ENCODE peak calls at places on chromosomes 2 and 18, in four cellular contexts. V is HuH-7.5, T is Peyer's patch, X is nucleus accumbens. P is an unnamed sample.

GRCh38 chr2:163469561-163469962 is 266.2 kb downstream of the FIGN start:
- DNase-seq in T (no peak), V (no peak), X (no peak), P (no peak)

GRCh38 chr2:240996834-240997140 is 1.6 kb upstream of the SNED1 start:
- DNase-seq in V (no peak), X (no peak), T (peak), P (no peak)

GRCh38 chr18:79714531-79715240 is 35.1 kb downstream of the CTDP1 start:
- DNase-seq in V (no peak), T (no peak), X (no peak), P (no peak)

GRCh38 chr2:67076265-67076664 is 320.9 kb upstream of the ETAA1 start:
- DNase-seq in V (no peak), X (no peak), T (no peak), P (no peak)

GRCh38 chr2:169965495-169965894 is 138.2 kb downstream of the UBR3 start:
- DNase-seq in V (no peak), T (no peak), X (no peak), P (no peak)

GRCh38 chr18:10499230-10499629 is 26.6 kb upstream of the NAPG start:
- DNase-seq in V (no peak), T (no peak), X (no peak), P (no peak)

GRCh38 chr2:228700638-228701037 is 519.2 kb upstream of the SPHKAP start:
- DNase-seq in T (no peak), X (no peak), V (no peak), P (no peak)

GRCh38 chr2:54015809-54016703 is 45.3 kb upstream of the PSME4 start:
- DNase-seq in V (no peak), X (no peak), T (no peak), P (no peak)

GRCh38 chr2:10716581-10716980 is 4.8 kb upstream of the ATP6V1C2 start:
- DNase-seq in X (no peak), V (no peak), T (no peak), P (no peak)

P was measured in NCI-H748 treated with DMSO at 0.1 percent for 48 hours.